ENCODE peak calls at places on chromosomes 13 and 19, in six cellular contexts. O is thoracic aorta, W is stomach, B is left ventricle myocardium inferior, H is IMR-90, P is upper lobe of right lung. Z is an unnamed sample.

GRCh38 chr13:112727581-112727980 is 37.7 kb downstream of the ATP11A start:
- DNase-seq in B (no peak), O (no peak), H (no peak), W (no peak), P (peak; percentile 57), Z (no peak)

GRCh38 chr19:30851646-30852045 is 479.5 kb downstream of the ZNF536 start:
- DNase-seq in O (no peak), W (no peak), B (no peak), H (no peak), P (no peak), Z (no peak)

GRCh38 chr13:24540236-24541126 is 27.9 kb upstream of the PARP4 start:
- DNase-seq in B (no peak), W (no peak), O (no peak), H (no peak), P (no peak), Z (no peak)

GRCh38 chr13:40794414-40795368 is 5.3 kb downstream of the SLC25A15 start:
- DNase-seq in B (no peak), W (no peak), H (no peak), O (no peak), P (no peak), Z (no peak)

GRCh38 chr13:80361883-80362327 is 21.0 kb upstream of the SPRY2 start:
- DNase-seq in O (no peak), P (no peak), W (no peak), B (no peak), H (no peak), Z (no peak)

GRCh38 chr13:24220086-24220703 is 59.7 kb downstream of the SPATA13 start:
- DNase-seq in B (no peak), W (peak; percentile 61), O (peak; percentile 33), H (peak; percentile 88), P (no peak), Z (peak; percentile 82)

GRCh38 chr19:28288850-28289249 is 924.1 kb downstream of the UQCRFS1 start:
- DNase-seq in B (no peak), O (no peak), P (no peak), W (no peak), H (no peak), Z (no peak)

GRCh38 chr13:109336730-109337129 is 449.7 kb downstream of the IRS2 start:
- DNase-seq in B (no peak), O (no peak), W (no peak), H (peak; percentile 85), P (no peak), Z (no peak)

GRCh38 chr13:46146898-46147297 is 35.1 kb downstream of the LCP1 start:
- DNase-seq in B (no peak), W (no peak), H (no peak), P (no peak), O (no peak), Z (peak; percentile 41)

GRCh38 chr13:76764429-76764828 is 121.8 kb downstream of the KCTD12 start:
- DNase-seq in O (no peak), P (peak; percentile 63), W (no peak), B (peak; percentile 67), H (peak; percentile 10), Z (peak; percentile 50)

GRCh38 chr19:45640849-45641273 is 1.7 kb upstream of the EML2 start:
- DNase-seq in W (peak; percentile 50), O (no peak), H (no peak), B (no peak), P (peak; percentile 72), Z (no peak)

GRCh38 chr13:24747248-24748151 is 16.5 kb upstream of the RNF17 start:
- DNase-seq in P (peak; percentile 64), H (no peak), O (no peak), B (no peak), W (no peak), Z (no peak)

GRCh38 chr13:92187378-92187989 is 789.1 kb downstream of the GPC5 start:
- DNase-seq in W (no peak), O (no peak), H (peak; percentile 27), B (no peak), P (no peak), Z (no peak)

GRCh38 chr13:112349681-112350080 is 26.5 kb upstream of the SPACA7 start:
- DNase-seq in W (no peak), H (no peak), P (peak; percentile 21), O (no peak), B (no peak), Z (no peak)

GRCh38 chr13:42548731-42549554 is 25.0 kb upstream of the TNFSF11 start:
- DNase-seq in H (no peak), P (no peak), B (no peak), W (peak; percentile 26), O (no peak), Z (no peak)

GRCh38 chr19:36084231-36085009 is 26.5 kb upstream of the OVOL3 start:
- DNase-seq in W (no peak), P (no peak), H (no peak), B (no peak), O (no peak), Z (no peak)

GRCh38 chr13:26948353-26948752 is 187.8 kb upstream of the GPR12 start:
- DNase-seq in P (no peak), O (no peak), B (no peak), H (no peak), W (no peak), Z (no peak)

GRCh38 chr13:89287381-89287780 is 1616.2 kb downstream of the SLITRK5 start:
- DNase-seq in P (no peak), W (no peak), B (no peak), O (no peak), H (no peak), Z (no peak)

GRCh38 chr19:17579523-17580244 is 24.2 kb downstream of the COLGALT1 start:
- DNase-seq in B (peak; percentile 38), H (peak; percentile 26), W (no peak), O (no peak), P (peak; percentile 81), Z (peak; percentile 47)

GRCh38 chr19:10205636-10206035 is 10.9 kb upstream of the DNMT1 start:
- DNase-seq in B (no peak), W (no peak), O (no peak), H (no peak), P (no peak), Z (no peak)
- H3K27ac ChIP-seq in B (no peak overlapping the region), W (no peak overlapping the region), O (no peak overlapping the region), H (no peak overlapping the region), P (peak overlapping the region; percentile 36), Z (no peak overlapping the region)

GRCh38 chr13:111153279-111153976 is 38.3 kb downstream of the ARHGEF7 start:
- DNase-seq in P (peak; percentile 97), W (peak; percentile 92), H (peak; percentile 89), B (peak; percentile 94), O (peak; percentile 82), Z (peak; percentile 90)
- TF ChIP-seq CTCF in P (no peak), W (no peak), H (peak; percentile 49), B (peak; percentile 28), O (no peak), Z (no peak)

DNA sequence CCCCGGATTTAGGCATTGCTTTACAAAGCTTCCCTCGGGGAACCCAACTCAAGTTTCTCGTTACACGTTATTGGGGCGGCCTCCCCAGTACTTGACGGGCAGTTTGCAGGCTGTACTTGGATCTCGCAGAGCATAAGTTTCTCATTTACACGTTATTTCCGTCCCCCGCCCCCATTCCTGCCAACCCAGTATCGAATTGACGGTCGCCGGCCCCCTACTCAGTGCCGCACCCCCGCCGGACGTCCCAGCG is 525 bp downstream of the SMG9 start:
- DNase-seq in O (no peak), W (no peak), P (no peak), H (no peak), B (no peak), Z (no peak)
- H3K4me1 ChIP-seq in O (peaks cover 6% of the 10 kb centered on the region), W (peaks cover 26% of the 10 kb centered on the region), P (peaks cover 18% of the 10 kb centered on the region), H (peaks cover 18% of the 10 kb centered on the region), B (peaks cover 39% of the 10 kb centered on the region), Z (peaks cover 33% of the 10 kb centered on the region)

DNA sequence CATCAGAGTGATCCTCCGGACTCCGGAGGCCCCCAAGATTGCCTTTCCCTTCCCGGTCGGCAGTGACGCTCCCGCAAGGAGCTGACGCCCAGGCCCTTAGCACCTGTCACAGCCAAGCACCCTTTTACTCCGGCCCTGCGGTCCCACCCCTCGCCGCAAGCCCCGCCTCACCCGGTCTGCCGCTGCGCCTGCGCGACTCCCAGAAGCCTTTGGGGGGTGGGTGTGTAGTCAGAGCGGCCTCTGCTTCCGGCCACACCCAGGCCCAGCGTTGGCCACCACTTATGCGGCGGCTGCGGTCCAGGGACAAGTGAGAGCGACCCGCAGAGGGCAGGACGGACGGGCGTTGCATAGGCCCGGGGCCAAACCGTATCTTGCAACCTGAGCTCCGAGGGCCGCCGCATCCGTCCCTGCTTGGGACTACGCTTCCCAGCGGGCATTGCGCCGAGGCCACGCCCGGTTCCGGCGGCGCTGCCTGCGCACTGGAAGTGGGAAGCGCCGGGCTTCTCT is 441 bp upstream of the ZFP28 start:
- DNase-seq in H (peak; percentile 85), W (peak; percentile 88), P (peak; percentile 96), B (peak; percentile 91), O (peak; percentile 66), Z (peak; percentile 94)
- H3K27ac ChIP-seq in H (peak overlapping the region; percentile 100), W (peak overlapping the region; percentile 99), P (peak overlapping the region; percentile 95), B (peak overlapping the region; percentile 98), O (peak overlapping the region; percentile 83), Z (peak overlapping the region; percentile 93)

GRCh38 chr13:58994778-58995177 is 1169.0 kb downstream of the DIAPH3 start:
- DNase-seq in P (no peak), H (no peak), W (no peak), O (no peak), B (no peak), Z (no peak)
- TF ChIP-seq CTCF in P (no peak), H (no peak), W (no peak), O (no peak), B (peak; percentile 28), Z (no peak)

GRCh38 chr13:97120976-97121375 is 101.2 kb upstream of the MBNL2 start:
- DNase-seq in B (no peak), W (no peak), H (no peak), P (no peak), O (no peak), Z (no peak)

GRCh38 chr13:97122381-97122996 is 99.6 kb upstream of the MBNL2 start:
- DNase-seq in W (no peak), B (no peak), O (no peak), H (peak; percentile 73), P (no peak), Z (no peak)

GRCh38 chr13:97124237-97124636 is 97.9 kb upstream of the MBNL2 start:
- DNase-seq in O (no peak), W (no peak), P (no peak), H (no peak), B (no peak), Z (no peak)

GRCh38 chr13:97119899-97120745 is 102.0 kb upstream of the MBNL2 start:
- DNase-seq in P (no peak), W (no peak), B (no peak), H (peak; percentile 64), O (no peak), Z (no peak)

DNA sequence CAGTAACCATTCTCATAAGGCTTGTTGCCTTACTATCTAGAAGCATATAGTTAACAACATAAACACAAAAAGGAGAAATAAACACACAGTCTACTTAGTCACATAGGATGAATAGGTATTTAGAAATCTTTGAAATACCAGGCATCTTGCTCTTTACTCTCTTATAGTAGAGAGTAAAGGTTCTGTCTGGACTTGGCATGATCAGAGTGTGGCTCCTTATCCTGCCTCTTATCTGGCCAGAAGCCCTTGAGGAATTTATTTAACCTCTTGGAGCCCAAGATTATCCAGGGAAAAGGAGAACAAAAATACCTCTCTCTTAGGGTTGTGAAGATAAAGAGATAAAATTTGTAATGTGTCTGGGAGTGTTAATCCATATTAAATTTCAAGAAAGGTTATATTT is 100.2 kb upstream of the MBNL2 start:
- DNase-seq in W (no peak), H (peak; percentile 54), B (no peak), O (no peak), P (no peak), Z (no peak)
- H3K4me1 ChIP-seq in W (no peaks in the 10 kb centered on the region), H (peaks cover 28% of the 10 kb centered on the region), B (peaks cover 61% of the 10 kb centered on the region), O (no peaks in the 10 kb centered on the region), P (peaks cover 44% of the 10 kb centered on the region), Z (peaks cover 46% of the 10 kb centered on the region)